ENCODE peak calls at places on chromosomes 16 and 17, in four cellular contexts. W is GM10248, G is heart right ventricle, M is renal cortical epithelial cell. Q is an unnamed sample.

GRCh38 chr17:42249681-42250446 is 26.3 kb downstream of the STAT5B start:
- DNase-seq in W (peak), M (no peak), G (no peak), Q (no peak)

GRCh38 chr17:39178516-39178915 is 12.6 kb upstream of the ARL5C start:
- DNase-seq in W (no peak), G (no peak), M (peak), Q (no peak)

GRCh38 chr17:72053069-72053846 is 67.6 kb upstream of the SOX9 start:
- DNase-seq in M (no peak), W (no peak), G (no peak), Q (no peak)

GRCh38 chr17:36625188-36625587 is 23.8 kb downstream of the MRM1 start:
- DNase-seq in G (no peak), W (no peak), M (no peak), Q (no peak)

GRCh38 chr17:77325826-77326581 is 185.2 kb downstream of the SEC14L1 start:
- DNase-seq in M (no peak), W (no peak), G (no peak), Q (no peak)

GRCh38 chr17:21530311-21530710 is 154.2 kb downstream of the KCNJ12 start:
- DNase-seq in G (no peak), W (no peak), M (no peak), Q (no peak)

GRCh38 chr16:81499576-81500380 is 55.2 kb downstream of the CMIP start:
- DNase-seq in W (no peak), G (no peak), M (no peak), Q (no peak)

GRCh38 chr16:19356024-19356952 is 61.4 kb upstream of the TMC5 start:
- DNase-seq in G (no peak), M (no peak), W (no peak), Q (no peak)

GRCh38 chr17:62970617-62971016 is 4.6 kb downstream of the TANC2 start:
- DNase-seq in G (no peak), W (no peak), M (no peak), Q (no peak)

GRCh38 chr16:78127130-78127529 is 27.7 kb downstream of the WWOX start:
- DNase-seq in M (no peak), W (no peak), G (no peak), Q (peak)

GRCh38 chr17:82881900-82882714 is 42.3 kb upstream of the ZNF750 start:
- DNase-seq in G (peak), M (no peak), W (no peak), Q (no peak)

GRCh38 chr16:50664270-50664669 is 16.8 kb downstream of the SNX20 start:
- DNase-seq in M (no peak), W (no peak), G (no peak), Q (no peak)

GRCh38 chr16:17404903-17405691 is 65.7 kb downstream of the XYLT1 start:
- DNase-seq in G (peak), W (no peak), M (no peak), Q (no peak)

GRCh38 chr17:17822189-17822978 is 14.4 kb downstream of the SREBF1 start:
- DNase-seq in W (no peak), G (peak), M (no peak), Q (no peak)

GRCh38 chr16:68371706-68372380 is 61.0 kb downstream of the PRMT7 start:
- DNase-seq in G (no peak), M (no peak), W (no peak), Q (no peak)

GRCh38 chr17:82065638-82066303 is at the start of gene DUS1L:
- DNase-seq in G (peak), W (peak), M (no peak), Q (peak)

GRCh38 chr16:10202650-10203049 is 20.4 kb upstream of the GRIN2A start:
- DNase-seq in W (no peak), G (no peak), M (no peak), Q (no peak)

GRCh38 chr17:82970818-82971610 is 108.4 kb upstream of the METRNL start:
- DNase-seq in W (no peak), G (no peak), M (no peak), Q (no peak)

GRCh38 chr17:19308398-19308797 is 54.1 kb downstream of the B9D1 start:
- DNase-seq in G (no peak), M (no peak), W (no peak), Q (no peak)

GRCh38 chr16:84434800-84435199 is 66.5 kb downstream of the ATP2C2 start:
- DNase-seq in W (no peak), M (no peak), G (no peak), Q (no peak)

GRCh38 chr16:67447508-67448076 is 16.7 kb downstream of the HSD11B2 start:
- DNase-seq in M (no peak), G (peak), W (peak), Q (no peak)

GRCh38 chr17:42051645-42052044 is 1.2 kb upstream of the C17orf113 start:
- DNase-seq in G (no peak), M (no peak), W (no peak), Q (no peak)